ENCODE peak calls at places on chromosome 15, in four cellular contexts. P is cardiac fibroblast, X is IMR-90, Q is cardiac muscle cell. Y is an unnamed sample.

GRCh38 chr15:48636511-48636910 is 9.0 kb downstream of the FBN1 start:
- DNase-seq in P (peak), X (no peak), Q (no peak), Y (no peak)

GRCh38 chr15:59186501-59186900 is 20.1 kb upstream of the LDHAL6B start:
- DNase-seq in P (peak), X (peak), Q (no peak), Y (no peak)

GRCh38 chr15:32838820-32839219 is 121.0 kb downstream of the GREM1 start:
- DNase-seq in P (peak), X (peak), Q (no peak), Y (no peak)

GRCh38 chr15:62896969-62897486 is 145.5 kb upstream of the TPM1 start:
- DNase-seq in P (peak), X (peak), Q (peak), Y (no peak)

GRCh38 chr15:89142423-89142822 is 54.2 kb downstream of the ABHD2 start:
- DNase-seq in P (no peak), X (no peak), Q (no peak), Y (no peak)

GRCh38 chr15:34318277-34319079 is 19.1 kb downstream of the SLC12A6 start:
- DNase-seq in P (peak), X (peak), Q (peak), Y (peak)

GRCh38 chr15:80659375-80659774 is 35.7 kb upstream of the ABHD17C start:
- DNase-seq in P (no peak), X (no peak), Q (no peak), Y (no peak)

GRCh38 chr15:88397506-88397905 is 69.7 kb downstream of the MRPL46 start:
- DNase-seq in P (no peak), X (no peak), Q (no peak), Y (no peak)

GRCh38 chr15:41989573-41990242 is 17.4 kb upstream of the EHD4 start:
- DNase-seq in P (peak), X (peak), Q (peak), Y (peak)

GRCh38 chr15:41869770-41870688 is 23.8 kb downstream of the SPTBN5 start:
- DNase-seq in P (no peak), X (no peak), Q (no peak), Y (no peak)

GRCh38 chr15:80168421-80168820 is 15.6 kb downstream of the FAH start:
- DNase-seq in P (no peak), X (no peak), Q (no peak), Y (no peak)

GRCh38 chr15:41115088-41115651 is 910 bp downstream of the INO80 start:
- DNase-seq in P (peak), X (peak), Q (peak), Y (no peak)

GRCh38 chr15:70250208-70251201 is 152.8 kb upstream of the TLE3 start:
- DNase-seq in P (no peak), X (no peak), Q (no peak), Y (peak)

GRCh38 chr15:100338971-100339444 is 2.8 kb downstream of the ADAMTS17 start:
- DNase-seq in P (peak), X (peak), Q (peak), Y (peak)

GRCh38 chr15:57734860-57735259 is 28.3 kb downstream of the POLR2M start:
- DNase-seq in P (no peak), X (no peak), Q (no peak), Y (no peak)

GRCh38 chr15:96342611-96343528 is 12.4 kb downstream of the NR2F2 start:
- DNase-seq in P (peak), X (no peak), Q (no peak), Y (no peak)

GRCh38 chr15:85581495-85581894 is 201.1 kb downstream of the AKAP13 start:
- DNase-seq in P (peak), X (no peak), Q (no peak), Y (no peak)

GRCh38 chr15:32828507-32829186 is 110.8 kb downstream of the GREM1 start:
- DNase-seq in P (peak), X (peak), Q (no peak), Y (no peak)

GRCh38 chr15:31302778-31303433 is 23.7 kb upstream of the KLF13 start:
- DNase-seq in P (no peak), X (no peak), Q (no peak), Y (no peak)
- TF ChIP-seq CTCF in P (no peak), X (no peak), Q (no peak), Y (no peak)

GRCh38 chr15:26082069-26082832 is 219.1 kb upstream of the ATP10A start:
- DNase-seq in P (peak), X (peak), Q (peak), Y (peak)
- TF ChIP-seq CTCF in P (no peak), X (no peak), Q (no peak), Y (no peak)

GRCh38 chr15:45027220-45027619 is 4.2 kb downstream of the SORD start:
- DNase-seq in P (no peak), X (no peak), Q (peak), Y (no peak)
- TF ChIP-seq CTCF in P (no peak), X (no peak), Q (no peak), Y (no peak)

DNA sequence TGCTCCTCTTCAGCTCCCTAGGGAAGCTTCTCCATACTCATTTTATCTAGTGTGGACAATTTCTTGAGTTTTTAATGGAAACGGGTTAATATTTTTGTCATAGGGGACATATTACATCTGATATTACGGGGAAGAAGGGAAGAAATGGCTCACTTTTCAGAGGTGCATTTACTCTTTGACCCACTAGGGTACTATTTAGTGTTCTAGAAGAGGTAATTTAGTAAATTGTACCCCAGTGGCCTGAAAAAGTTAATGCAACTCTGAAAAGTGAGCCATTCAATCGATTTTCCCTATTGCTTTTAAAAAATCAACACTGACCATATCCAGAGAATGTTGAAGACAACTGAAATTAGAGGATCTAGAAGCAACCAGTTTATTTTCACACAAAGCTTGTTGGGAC is 71.2 kb downstream of the MAP2K5 start:
- DNase-seq in P (no peak), X (no peak), Q (no peak), Y (no peak)
- TF ChIP-seq CTCF in P (no peak), X (no peak), Q (no peak), Y (peak)

GRCh38 chr15:23629234-23629805 is 18.3 kb downstream of the MAGEL2 start:
- DNase-seq in P (peak), X (no peak), Q (peak), Y (no peak)
- TF ChIP-seq CTCF in P (peak), X (peak), Q (peak), Y (peak)

DNA sequence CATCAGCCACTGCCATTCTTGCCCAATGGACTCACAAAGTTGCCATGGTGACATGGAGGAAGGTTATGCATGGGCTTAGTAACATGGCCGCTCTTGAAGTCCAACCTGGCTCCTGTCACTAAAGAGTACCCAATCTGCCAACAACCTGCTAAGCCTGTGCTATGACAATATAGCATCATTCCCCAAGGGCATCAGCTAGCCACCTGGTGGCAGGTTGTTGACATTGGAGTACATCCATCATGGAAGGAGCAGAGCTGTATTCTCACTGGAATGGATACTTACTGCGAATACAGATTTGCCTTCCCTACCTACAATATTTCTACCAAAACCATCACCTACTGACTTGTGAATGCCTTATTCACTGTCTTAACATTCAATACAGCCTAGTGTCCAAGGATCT is 138.9 kb upstream of the RORA start:
- DNase-seq in P (no peak), X (no peak), Q (no peak), Y (no peak)
- TF ChIP-seq CTCF in P (no peak), X (no peak), Q (no peak), Y (no peak)

GRCh38 chr15:94230886-94231727 is at the start of gene MCTP2:
- DNase-seq in P (peak), X (peak), Q (peak), Y (peak)
- TF ChIP-seq CTCF in P (no peak), X (peak), Q (peak), Y (no peak)

GRCh38 chr15:51401872-51402517 is 60.5 kb downstream of the GLDN start:
- DNase-seq in P (peak), X (peak), Q (peak), Y (peak)
- TF ChIP-seq CTCF in P (peak), X (peak), Q (peak), Y (peak)

Y was measured in glutamatergic neuron.